ENCODE peak calls at places on chromosomes 11 and 22, in four cellular contexts. J is NCI-H1930, D is B cell, N is heart left ventricle. Z is an unnamed sample.
A peak's percentile ranks its signal among the peaks of the same experiment; 100 is the strongest.

GRCh38 chr22:44357296-44357961 is 44.7 kb upstream of the SHISAL1 start:
- DNase-seq in N (no peak), D (no peak), J (no peak), Z (no peak)

GRCh38 chr11:124510279-124510678 is 33.2 kb downstream of the OR8B12 start:
- DNase-seq in J (no peak), D (no peak), N (no peak), Z (no peak)

GRCh38 chr11:130214861-130215530 is 55.4 kb downstream of the ST14 start:
- DNase-seq in D (no peak), J (no peak), N (no peak), Z (no peak)

GRCh38 chr22:42314709-42315391 is 44.4 kb upstream of the TCF20 start:
- DNase-seq in D (no peak), N (no peak), J (no peak), Z (no peak)

GRCh38 chr11:65378928-65379638 is 3.4 kb downstream of the SLC25A45 start:
- DNase-seq in D (no peak), N (no peak), J (no peak), Z (no peak)

GRCh38 chr11:96271777-96272176 is 71.2 kb downstream of the MAML2 start:
- DNase-seq in J (no peak), D (no peak), N (no peak), Z (no peak)

GRCh38 chr11:85029964-85030363 is 597.2 kb downstream of the DLG2 start:
- DNase-seq in N (no peak), J (no peak), D (no peak), Z (no peak)

GRCh38 chr11:11588243-11588642 is 33.6 kb downstream of the GALNT18 start:
- DNase-seq in N (no peak), D (no peak), J (no peak), Z (no peak)

GRCh38 chr22:37735054-37735453 is 38.2 kb downstream of the TRIOBP start:
- DNase-seq in D (no peak), J (no peak), N (peak; percentile 62), Z (peak; percentile 62)

GRCh38 chr11:62841361-62842170 is 2.2 kb upstream of the WDR74 start:
- DNase-seq in J (peak; percentile 97), N (peak; percentile 88), D (peak; percentile 84), Z (peak; percentile 88)

GRCh38 chr22:49972163-49973017 is 11.8 kb downstream of the PIM3 start:
- DNase-seq in D (peak; percentile 17), J (no peak), N (peak; percentile 34), Z (peak; percentile 33)

GRCh38 chr11:118842369-118842768 is 41.3 kb upstream of the CXCR5 start:
- DNase-seq in N (no peak), D (no peak), J (no peak), Z (no peak)

GRCh38 chr11:57343825-57344224 is 5.7 kb downstream of the P2RX3 start:
- DNase-seq in J (no peak), N (no peak), D (no peak), Z (no peak)

GRCh38 chr11:6356503-6356902 is 33.8 kb upstream of the SMPD1 start:
- DNase-seq in D (no peak), J (no peak), N (no peak), Z (no peak)

GRCh38 chr11:11171854-11172253 is 181.2 kb downstream of the CSNK2A3 start:
- DNase-seq in D (no peak), J (no peak), N (no peak), Z (no peak)

GRCh38 chr11:61075891-61076290 is 26.4 kb upstream of the CD5 start:
- DNase-seq in J (no peak), N (no peak), D (no peak), Z (no peak)

GRCh38 chr22:30308096-30308495 is 18.6 kb downstream of the TBC1D10A start:
- DNase-seq in N (no peak), J (no peak), D (no peak), Z (no peak)

GRCh38 chr22:44702479-44703219 is 645 bp downstream of the PRR5 start:
- DNase-seq in D (peak; percentile 56), N (no peak), J (no peak), Z (no peak)

GRCh38 chr11:117631336-117632090 is 165.5 kb downstream of the DSCAML1 start:
- DNase-seq in J (no peak), D (no peak), N (no peak), Z (no peak)

GRCh38 chr11:68472778-68473177 is 12.2 kb downstream of the PPP6R3 start:
- DNase-seq in D (no peak), N (no peak), J (no peak), Z (no peak)

GRCh38 chr11:2143652-2144548 is 4.7 kb upstream of the IGF2 start:
- DNase-seq in N (no peak), J (no peak), D (no peak), Z (no peak)

GRCh38 chr22:23751441-23751996 is 607 bp upstream of the ZNF70 start:
- DNase-seq in N (no peak), J (no peak), D (no peak), Z (no peak)

GRCh38 chr11:212150-213100 is 4.9 kb downstream of the RIC8A start:
- DNase-seq in J (no peak), D (no peak), N (no peak), Z (no peak)

GRCh38 chr22:30186048-30186447 is 60.5 kb downstream of the LIF start:
- DNase-seq in N (no peak), D (no peak), J (no peak), Z (no peak)

GRCh38 chr11:78860720-78861422 is 286.2 kb upstream of the NARS2 start:
- DNase-seq in N (no peak), J (no peak), D (no peak), Z (no peak)

GRCh38 chr11:90757851-90758494 is 535.1 kb upstream of the CHORDC1 start:
- DNase-seq in D (no peak), J (peak; percentile 34), N (no peak), Z (no peak)

GRCh38 chr11:63567044-63567840 is 4.1 kb upstream of the PLAAT2 start:
- DNase-seq in N (peak; percentile 62), J (no peak), D (peak; percentile 49), Z (no peak)

GRCh38 chr22:20101638-20102037 is 14.3 kb upstream of the RANBP1 start:
- DNase-seq in N (peak; percentile 16), J (no peak), D (no peak), Z (peak; percentile 17)

GRCh38 chr11:83039566-83039965 is 32.1 kb downstream of the RAB30 start:
- DNase-seq in N (no peak), D (no peak), J (no peak), Z (no peak)